ENCODE peak calls at places on chromosome 9, in ten cellular contexts. O is posterior vena cava; I is C1 segment of cervical spinal cord; T is dorsolateral prefrontal cortex; U is T-helper 2 cell; Z is SHP77; V is RWPE1; K is bronchial epithelial cell; D is stimulated activated naive CD8-positive, alpha-beta T cell treated with anti-CD3 and anti-CD28 coated beads, Interleukin-15, amount 100 ng/mL, for 72 hours; B is smooth muscle cell of the brain vasculature. F is an unnamed sample.

GRCh38 chr9:95833549-95834178 is 41.8 kb upstream of the ERCC6L2 start:
- DNase-seq in K (no peak), Z (no peak), T (no peak), D (no peak), B (no peak), I (no peak), V (no peak), U (no peak), O (no peak), F (no peak)

GRCh38 chr9:70085241-70085640 is 41.6 kb downstream of the MAMDC2 start:
- DNase-seq in I (no peak), B (no peak), T (no peak), K (peak), Z (no peak), O (no peak), V (peak), D (no peak), U (no peak), F (no peak)

GRCh38 chr9:4550777-4551476 is 60.7 kb downstream of the SLC1A1 start:
- DNase-seq in U (no peak), T (no peak), O (no peak), B (no peak), D (no peak), I (no peak), Z (no peak), K (no peak), V (no peak), F (no peak)

GRCh38 chr9:80928697-80929096 is 760.6 kb downstream of the TLE1 start:
- DNase-seq in T (no peak), I (no peak), B (no peak), O (no peak), K (peak), D (no peak), V (no peak), U (no peak), Z (no peak), F (no peak)

GRCh38 chr9:128494108-128494742 is 10.3 kb upstream of the GLE1 start:
- DNase-seq in Z (peak), I (no peak), T (no peak), K (no peak), O (peak), V (no peak), B (no peak), D (no peak), U (no peak), F (no peak)

GRCh38 chr9:137499858-137500661 is 40.9 kb upstream of the NSMF start:
- DNase-seq in D (no peak), B (no peak), I (no peak), K (no peak), V (no peak), U (no peak), Z (no peak), O (no peak), T (no peak), F (no peak)

GRCh38 chr9:72974501-72974900 is 21.6 kb upstream of the ALDH1A1 start:
- DNase-seq in Z (no peak), T (no peak), D (no peak), K (no peak), I (no peak), U (no peak), O (no peak), B (no peak), V (no peak), F (no peak)

GRCh38 chr9:83304686-83305085 is 233.5 kb downstream of the FRMD3 start:
- DNase-seq in B (peak), O (peak), K (no peak), D (no peak), U (no peak), I (peak), Z (no peak), V (no peak), T (peak), F (no peak)

GRCh38 chr9:134325813-134326753 is at the start of gene RXRA:
- DNase-seq in T (peak), U (peak), Z (peak), V (peak), I (peak), K (peak), B (peak), D (peak), O (peak), F (peak)

GRCh38 chr9:20987521-20987920 is 43.9 kb downstream of the HACD4 start:
- DNase-seq in K (no peak), V (no peak), O (no peak), D (no peak), Z (no peak), U (no peak), I (no peak), T (no peak), B (no peak), F (no peak)

GRCh38 chr9:93259490-93260289 is 75.8 kb downstream of the WNK2 start:
- DNase-seq in I (no peak), O (peak), B (no peak), Z (no peak), D (no peak), V (no peak), K (no peak), T (peak), U (no peak), F (no peak)

GRCh38 chr9:35972093-35972492 is 14.1 kb upstream of the OR2S2 start:
- DNase-seq in O (no peak), V (no peak), K (no peak), U (no peak), I (no peak), T (no peak), D (peak), Z (no peak), B (no peak), F (peak)

GRCh38 chr9:98732801-98733200 is 24.1 kb upstream of the GABBR2 start:
- DNase-seq in V (peak), T (no peak), O (no peak), K (peak), Z (no peak), D (no peak), U (no peak), B (no peak), I (no peak), F (no peak)

GRCh38 chr9:2230362-2230761 is 215.2 kb downstream of the SMARCA2 start:
- DNase-seq in V (no peak), I (no peak), B (no peak), O (no peak), U (no peak), D (no peak), K (peak), T (no peak), Z (peak), F (no peak)

GRCh38 chr9:6877671-6878161 is 119.9 kb downstream of the KDM4C start:
- DNase-seq in B (no peak), U (no peak), I (no peak), Z (no peak), O (no peak), D (no peak), K (peak), T (no peak), V (no peak), F (no peak)

GRCh38 chr9:1007312-1007711 is 30.9 kb downstream of the DMRT3 start:
- DNase-seq in I (no peak), D (no peak), T (no peak), K (no peak), O (no peak), B (no peak), U (no peak), Z (no peak), V (no peak), F (no peak)

GRCh38 chr9:124198948-124199347 is 58.8 kb upstream of the NEK6 start:
- DNase-seq in B (no peak), K (no peak), O (peak), D (no peak), U (no peak), V (no peak), I (no peak), T (no peak), Z (no peak), F (no peak)

GRCh38 chr9:72893437-72893836 is 59.4 kb downstream of the ALDH1A1 start:
- DNase-seq in Z (no peak), B (no peak), V (no peak), D (no peak), I (no peak), K (no peak), T (no peak), U (no peak), O (no peak), F (no peak)

GRCh38 chr9:6562194-6562593 is 83.3 kb downstream of the GLDC start:
- DNase-seq in Z (no peak), I (no peak), K (no peak), T (no peak), U (no peak), D (no peak), V (no peak), B (no peak), O (no peak), F (no peak)

GRCh38 chr9:100322954-100323536 is 29.7 kb downstream of the TEX10 start:
- DNase-seq in K (peak), V (peak), T (no peak), D (peak), O (no peak), B (peak), Z (peak), U (peak), I (no peak), F (peak)

GRCh38 chr9:129283290-129283691 is 105.2 kb upstream of the IER5L start:
- DNase-seq in T (no peak), I (no peak), U (no peak), B (no peak), D (no peak), V (no peak), Z (no peak), O (peak), K (no peak), F (no peak)

GRCh38 chr9:127445851-127446719 is 5.1 kb downstream of the RPL12 start:
- DNase-seq in V (no peak), K (no peak), B (no peak), Z (no peak), U (no peak), O (no peak), I (no peak), T (no peak), D (no peak), F (no peak)

GRCh38 chr9:70263421-70263820 is 4.6 kb downstream of the SMC5 start:
- DNase-seq in U (no peak), K (peak), I (no peak), Z (no peak), B (no peak), T (no peak), D (no peak), V (no peak), O (no peak), F (no peak)

GRCh38 chr9:69678843-69679538 is 6.8 kb upstream of the APBA1 start:
- DNase-seq in D (no peak), T (no peak), I (no peak), Z (no peak), K (peak), O (no peak), U (no peak), V (no peak), B (no peak), F (no peak)

GRCh38 chr9:97511762-97512429 is 10.4 kb downstream of the TMOD1 start:
- DNase-seq in T (no peak), B (no peak), U (no peak), V (no peak), Z (no peak), I (no peak), O (no peak), D (no peak), K (peak), F (no peak)

GRCh38 chr9:96626912-96627311 is 7.3 kb upstream of the CDC14B start:
- DNase-seq in T (no peak), I (no peak), B (no peak), O (no peak), K (no peak), V (no peak), U (no peak), D (no peak), Z (no peak), F (no peak)

GRCh38 chr9:79858509-79858908 is 286.7 kb downstream of the TLE4 start:
- DNase-seq in I (no peak), B (no peak), O (no peak), Z (peak), V (peak), T (no peak), D (no peak), U (no peak), K (no peak), F (no peak)

GRCh38 chr9:33881635-33882034 is 64.7 kb downstream of the UBE2R2 start:
- DNase-seq in O (no peak), D (no peak), B (no peak), I (no peak), K (peak), U (no peak), V (no peak), T (no peak), Z (no peak), F (no peak)

GRCh38 chr9:18268381-18268780 is 205.6 kb upstream of the ADAMTSL1 start:
- DNase-seq in I (no peak), D (no peak), K (peak), O (no peak), B (no peak), V (peak), T (no peak), Z (no peak), U (no peak), F (no peak)

GRCh38 chr9:99445377-99445891 is 223.4 kb downstream of the SEC61B start:
- DNase-seq in T (no peak), O (peak), K (peak), I (no peak), B (no peak), V (peak), Z (peak), D (no peak), U (no peak), F (no peak)

GRCh38 chr9:22210262-22210661 is 201.2 kb upstream of the CDKN2B start:
- DNase-seq in T (no peak), B (no peak), O (no peak), Z (no peak), D (no peak), I (no peak), V (peak), U (no peak), K (peak), F (no peak)

GRCh38 chr9:111525056-111525977 is at the start of gene ZNF483:
- DNase-seq in B (peak), I (peak), V (peak), D (peak), O (peak), U (peak), Z (peak), T (peak), K (peak), F (peak)